ENCODE peak calls at places on chromosomes 4 and X, in four cellular contexts. O is activated T-cell treated with anti-CD3 and anti-CD28 coated beads for 1 hour; Z is anterior cingulate cortex; F is activated effector memory CD4-positive, alpha-beta T cell treated with Interleukin-2 at 50 U/mL for 16 hours. I is an unnamed sample.
A peak's percentile ranks its signal among the peaks of the same experiment; 100 is the strongest.

GRCh38 chrX:48045410-48046311 is 25.8 kb downstream of the ZNF630 start:
- DNase-seq in O (no peak), Z (no peak), F (no peak), I (no peak)

GRCh38 chr4:7516116-7516772 is 81.5 kb upstream of the PSAPL1 start:
- DNase-seq in O (no peak), Z (no peak), F (no peak), I (no peak)

GRCh38 chr4:143188325-143189088 is 3.8 kb downstream of the USP38 start:
- DNase-seq in O (no peak), Z (no peak), F (no peak), I (no peak)

GRCh38 chrX:44507292-44507691 is 35.4 kb downstream of the FUNDC1 start:
- DNase-seq in O (no peak), Z (no peak), F (no peak), I (no peak)

GRCh38 chr4:86822136-86822535 is 27.0 kb downstream of the SLC10A6 start:
- DNase-seq in O (no peak), Z (no peak), F (no peak), I (no peak)

GRCh38 chrX:69055193-69055592 is 110.1 kb downstream of the PJA1 start:
- DNase-seq in O (no peak), Z (no peak), F (no peak), I (no peak)

GRCh38 chr4:159227378-159227777 is 124.5 kb downstream of the RAPGEF2 start:
- DNase-seq in O (no peak), Z (no peak), F (no peak), I (no peak)

GRCh38 chr4:126957555-126958440 is 675.0 kb upstream of the INTU start:
- DNase-seq in O (no peak), Z (no peak), F (no peak), I (no peak)

GRCh38 chr4:186486172-186486571 is 69.2 kb downstream of the MTNR1A start:
- DNase-seq in O (no peak), Z (no peak), F (no peak), I (no peak)

GRCh38 chr4:153714247-153714646 is 30.2 kb downstream of the TLR2 start:
- DNase-seq in O (no peak), Z (no peak), F (no peak), I (no peak)

GRCh38 chr4:54840992-54841768 is 183.4 kb downstream of the KIT start:
- DNase-seq in O (no peak), Z (no peak), F (no peak), I (no peak)

GRCh38 chrX:7263330-7263729 is 115.4 kb upstream of the PUDP start:
- DNase-seq in O (no peak), Z (no peak), F (no peak), I (no peak)

GRCh38 chr4:78720994-78721677 is 55.0 kb upstream of the BMP2K start:
- DNase-seq in O (no peak), Z (no peak), F (peak; percentile 1), I (no peak)

GRCh38 chr4:21780158-21780557 is 168.4 kb downstream of the KCNIP4 start:
- DNase-seq in O (no peak), Z (no peak), F (no peak), I (no peak)

GRCh38 chr4:65510976-65511375 is 159.3 kb downstream of the EPHA5 start:
- DNase-seq in O (no peak), Z (no peak), F (no peak), I (no peak)

GRCh38 chr4:168836482-168836881 is 173.6 kb downstream of the CBR4 start:
- DNase-seq in O (no peak), Z (no peak), F (no peak), I (no peak)

GRCh38 chr4:105966046-105966445 is 70.8 kb downstream of the NPNT start:
- DNase-seq in O (no peak), Z (no peak), F (no peak), I (no peak)

GRCh38 chr4:121943941-121944340 is 7.9 kb downstream of the TRPC3 start:
- DNase-seq in O (no peak), Z (no peak), F (no peak), I (no peak)

I was measured in GM12891.